ENCODE peak calls at places on chromosomes 7 and 10, in eight cellular contexts. C, J, R, S, Y, E, B and P are unnamed samples.

GRCh38 chr10:16606923-16607322 is 85.2 kb upstream of the C1QL3 start:
- DNase-seq in E (no peak), Y (no peak), R (no peak), J (no peak), S (no peak), C (no peak), B (no peak), P (no peak)

GRCh38 chr7:13042605-13043236 is 355.3 kb downstream of the ARL4A start:
- DNase-seq in Y (peak; percentile 50), S (peak; percentile 57), J (no peak), E (no peak), R (no peak), B (no peak), C (peak; percentile 38), P (no peak)

GRCh38 chr7:27947581-27948278 is 207.8 kb downstream of the TAX1BP1 start:
- DNase-seq in E (peak; percentile 38), Y (peak; percentile 17), J (no peak), S (no peak), R (no peak), C (no peak), B (no peak), P (no peak)

GRCh38 chr7:81776972-81777371 is 7.1 kb upstream of the HGF start:
- DNase-seq in E (no peak), Y (no peak), C (no peak), S (no peak), R (no peak), B (no peak), J (no peak), P (no peak)

GRCh38 chr10:73589538-73590126 is 1.5 kb downstream of the USP54 start:
- DNase-seq in E (peak; percentile 33), C (no peak), S (peak; percentile 54), J (no peak), Y (no peak), R (peak; percentile 49), B (no peak), P (no peak)

GRCh38 chr7:133391220-133391619 is 138.3 kb downstream of the EXOC4 start:
- DNase-seq in E (no peak), Y (no peak), R (no peak), B (no peak), S (no peak), J (no peak), C (no peak), P (no peak)

GRCh38 chr10:17409170-17409733 is 45.1 kb downstream of the ST8SIA6 start:
- DNase-seq in R (peak; percentile 33), B (no peak), S (peak; percentile 22), E (peak; percentile 39), J (no peak), Y (peak; percentile 33), C (peak; percentile 33), P (no peak)

GRCh38 chr10:79028456-79029010 is 40.2 kb upstream of the ZMIZ1 start:
- DNase-seq in C (no peak), B (no peak), J (no peak), Y (no peak), E (no peak), R (no peak), S (no peak), P (no peak)

GRCh38 chr7:102819151-102819550 is 70.4 kb downstream of the FAM185A start:
- DNase-seq in C (no peak), R (peak; percentile 48), B (no peak), J (no peak), S (no peak), E (peak; percentile 40), Y (no peak), P (no peak)

GRCh38 chr7:141463986-141464385 is 87.2 kb upstream of the AGK start:
- DNase-seq in E (no peak), B (no peak), R (no peak), C (peak; percentile 61), J (no peak), S (peak; percentile 39), Y (peak; percentile 76), P (no peak)

GRCh38 chr10:121576139-121576538 is 22.1 kb downstream of the FGFR2 start:
- DNase-seq in C (no peak), R (no peak), S (no peak), J (no peak), B (no peak), E (no peak), Y (no peak), P (no peak)

GRCh38 chr10:72483452-72483851 is 128.7 kb upstream of the DNAJB12 start:
- DNase-seq in B (no peak), J (no peak), E (no peak), Y (no peak), C (peak; percentile 0), S (peak; percentile 41), R (no peak), P (no peak)

GRCh38 chr10:68135922-68136718 is 26.8 kb downstream of the MYPN start:
- DNase-seq in R (peak; percentile 57), C (peak; percentile 83), Y (peak; percentile 80), E (peak; percentile 66), S (peak; percentile 94), B (no peak), J (no peak), P (no peak)

GRCh38 chr7:36078816-36079360 is 74.2 kb upstream of the EEPD1 start:
- DNase-seq in S (no peak), R (no peak), E (no peak), C (no peak), Y (no peak), B (no peak), J (no peak), P (no peak)

GRCh38 chr7:93817561-93817960 is 73.0 kb downstream of the TFPI2 start:
- DNase-seq in R (peak; percentile 27), J (no peak), B (no peak), S (no peak), C (no peak), Y (peak; percentile 70), E (peak; percentile 23), P (no peak)

GRCh38 chr10:122239578-122240257 is 31.4 kb upstream of the BTBD16 start:
- DNase-seq in C (no peak), J (no peak), S (no peak), E (peak; percentile 39), Y (peak; percentile 19), R (peak; percentile 10), B (no peak), P (no peak)

GRCh38 chr10:128868481-128868880 is 598.6 kb upstream of the MGMT start:
- DNase-seq in R (no peak), C (no peak), Y (no peak), S (no peak), J (no peak), E (no peak), B (no peak), P (no peak)

DNA sequence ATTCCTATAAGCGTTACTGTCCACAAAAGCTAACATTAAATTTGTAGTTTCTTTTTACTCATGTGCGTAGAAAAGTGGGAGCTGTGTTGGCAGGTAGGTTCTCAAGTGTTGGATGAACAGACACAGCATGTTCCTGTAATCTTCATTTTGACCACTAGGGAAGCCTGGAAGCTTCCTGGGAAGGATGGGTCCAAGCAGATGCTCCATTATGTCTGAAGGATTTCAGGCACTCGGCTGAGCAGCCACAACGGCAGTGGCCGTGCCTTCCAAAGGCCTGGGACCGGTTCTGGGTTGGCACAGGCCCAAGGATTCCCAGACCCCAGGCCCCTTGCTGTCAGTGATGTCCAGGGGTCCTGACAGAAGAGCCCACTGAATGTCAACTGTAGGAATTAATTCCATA is 386.3 kb downstream of the TNS3 start:
- DNase-seq in S (no peak), J (no peak), B (no peak), Y (no peak), R (no peak), E (no peak), C (no peak), P (no peak)
- TF ChIP-seq CTCF in S (no peak), J (no peak), B (peak; percentile 37), Y (no peak), R (peak; percentile 23), E (peak; percentile 35), C (no peak), P (no peak)

GRCh38 chr7:106058925-106059324 is 53.2 kb downstream of the SYPL1 start:
- DNase-seq in S (no peak), C (no peak), R (no peak), J (no peak), E (no peak), Y (no peak), B (no peak), P (no peak)

GRCh38 chr7:106059556-106059955 is 52.6 kb downstream of the SYPL1 start:
- DNase-seq in C (no peak), Y (no peak), B (no peak), S (peak; percentile 41), E (peak; percentile 35), R (peak; percentile 44), J (no peak), P (no peak)

GRCh38 chr7:106056513-106057203 is 55.5 kb downstream of the SYPL1 start:
- DNase-seq in C (peak; percentile 85), B (peak; percentile 70), J (peak; percentile 84), S (peak; percentile 65), Y (peak; percentile 69), E (peak; percentile 85), R (peak; percentile 86), P (peak; percentile 73)

GRCh38 chr7:106057962-106058901 is 53.9 kb downstream of the SYPL1 start:
- DNase-seq in J (peak; percentile 82), B (no peak), S (peak; percentile 92), Y (no peak), R (no peak), E (peak; percentile 33), C (peak; percentile 76), P (no peak)

GRCh38 chr7:106057204-106057961 is 54.7 kb downstream of the SYPL1 start:
- DNase-seq in C (no peak), B (no peak), R (no peak), E (no peak), Y (no peak), S (no peak), J (no peak), P (no peak)
- TF ChIP-seq CTCF in C (no peak), B (no peak), R (no peak), E (no peak), Y (no peak), S (no peak), J (no peak), P (no peak)

DNA sequence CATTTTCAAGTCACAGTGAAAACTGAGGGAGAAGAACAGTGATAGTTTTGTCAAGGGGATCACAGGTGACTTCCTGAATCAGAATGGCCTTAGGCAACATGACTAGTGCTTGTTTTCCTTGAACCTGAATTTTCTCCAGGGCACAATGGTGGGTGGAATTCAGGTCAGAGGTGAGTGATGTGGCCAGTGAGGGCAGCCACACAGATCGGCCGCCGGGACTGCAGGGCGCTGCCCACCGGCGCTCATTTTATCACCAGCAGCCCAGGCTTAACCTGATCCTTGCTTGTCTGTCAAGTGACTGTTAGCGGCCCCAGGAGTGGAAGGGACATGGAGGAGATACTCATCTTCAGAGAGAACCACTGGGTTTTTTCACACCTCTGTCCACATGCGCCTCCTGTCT is 108.5 kb downstream of the DOCK1 start:
- DNase-seq in E (no peak), S (peak; percentile 31), B (no peak), J (no peak), Y (no peak), C (peak; percentile 7), R (no peak), P (no peak)
- TF ChIP-seq CTCF in E (no peak), S (no peak), B (no peak), J (no peak), Y (no peak), C (no peak), R (no peak), P (no peak)

DNA sequence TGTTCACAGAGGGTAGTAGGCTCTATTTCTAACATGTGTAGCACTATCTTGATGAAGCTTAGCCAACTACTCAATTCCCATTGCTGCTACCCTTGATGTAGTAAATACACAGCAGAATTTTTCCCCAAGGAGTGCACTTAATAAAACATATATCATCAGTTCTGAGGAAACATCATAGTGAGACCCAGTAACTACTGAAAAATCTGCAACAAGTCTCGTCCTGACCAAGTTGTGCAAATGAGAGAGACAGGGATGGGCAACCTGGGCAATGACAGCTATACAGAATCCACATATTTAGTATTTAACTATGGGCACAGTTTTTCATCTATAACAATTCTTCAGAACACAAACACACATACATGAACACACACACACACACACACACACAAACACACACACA is 1073.8 kb upstream of the SORCS1 start:
- DNase-seq in J (no peak), Y (no peak), S (peak; percentile 62), R (no peak), B (no peak), E (no peak), C (no peak), P (no peak)
- TF ChIP-seq CTCF in J (no peak), Y (no peak), S (no peak), R (no peak), B (no peak), E (no peak), C (no peak), P (no peak)